ENCODE peak calls at places on chromosome 4, in eight cellular contexts. N, E, S, H, Y, P, F and R are unnamed samples.

GRCh38 chr4:27094785-27095184 is 234.1 kb downstream of the STIM2 start:
- DNase-seq in N (no peak), E (no peak), S (no peak), H (no peak), Y (no peak), P (peak), F (no peak), R (no peak)

GRCh38 chr4:181971411-181971810 is 271.8 kb upstream of the TENM3 start:
- DNase-seq in N (no peak), E (no peak), S (no peak), H (no peak), Y (no peak), P (no peak), F (no peak), R (peak)

GRCh38 chr4:30537462-30537861 is 182.7 kb upstream of the PCDH7 start:
- DNase-seq in N (no peak), E (no peak), S (no peak), H (no peak), Y (peak), P (no peak), F (no peak), R (peak)

GRCh38 chr4:176376032-176376614 is 56.4 kb downstream of the SPCS3 start:
- DNase-seq in N (no peak), E (no peak), S (no peak), H (peak), Y (no peak), P (no peak), F (no peak), R (no peak)

GRCh38 chr4:144894525-144894924 is 203.5 kb downstream of the ANAPC10 start:
- DNase-seq in N (no peak), E (peak), S (no peak), H (no peak), Y (peak), P (no peak), F (no peak), R (peak)

GRCh38 chr4:109011241-109012031 is 248.6 kb upstream of the ETNPPL start:
- DNase-seq in N (no peak), E (no peak), S (no peak), H (no peak), Y (peak), P (no peak), F (no peak), R (no peak)

GRCh38 chr4:102430511-102430910 is 70.6 kb upstream of the NFKB1 start:
- DNase-seq in N (no peak), E (no peak), S (no peak), H (peak), Y (no peak), P (no peak), F (no peak), R (peak)

GRCh38 chr4:169103966-169104412 is 93.9 kb upstream of the CBR4 start:
- DNase-seq in N (no peak), E (no peak), S (no peak), H (peak), Y (no peak), P (peak), F (no peak), R (peak)

GRCh38 chr4:137420901-137421384 is 111.4 kb downstream of the PCDH18 start:
- DNase-seq in N (no peak), E (no peak), S (no peak), H (no peak), Y (no peak), P (no peak), F (no peak), R (no peak)

GRCh38 chr4:89558147-89558546 is 250.5 kb upstream of the GPRIN3 start:
- DNase-seq in N (no peak), E (no peak), S (no peak), H (no peak), Y (no peak), P (no peak), F (no peak), R (peak)

GRCh38 chr4:154132406-154132805 is 343.5 kb upstream of the SFRP2 start:
- DNase-seq in N (no peak), E (no peak), S (no peak), H (no peak), Y (no peak), P (no peak), F (no peak), R (no peak)

GRCh38 chr4:2320152-2320551 is 58.2 kb upstream of the MXD4 start:
- DNase-seq in N (no peak), E (no peak), S (no peak), H (no peak), Y (no peak), P (no peak), F (no peak), R (no peak)

GRCh38 chr4:183468210-183469095 is 24.0 kb downstream of the CDKN2AIP start:
- DNase-seq in N (no peak), E (no peak), S (no peak), H (no peak), Y (no peak), P (no peak), F (no peak), R (peak)

GRCh38 chr4:138192113-138192512 is 50.0 kb downstream of the SLC7A11 start:
- DNase-seq in N (no peak), E (no peak), S (no peak), H (no peak), Y (no peak), P (no peak), F (no peak), R (peak)

GRCh38 chr4:74114234-74114633 is 15.2 kb upstream of the CXCL2 start:
- DNase-seq in N (no peak), E (no peak), S (no peak), H (no peak), Y (peak), P (no peak), F (no peak), R (peak)

GRCh38 chr4:48103483-48104139 is 30.4 kb downstream of the TXK start:
- DNase-seq in N (no peak), E (no peak), S (no peak), H (no peak), Y (no peak), P (no peak), F (no peak), R (peak)

GRCh38 chr4:13912436-13912835 is 284.9 kb upstream of the BOD1L1 start:
- DNase-seq in N (no peak), E (no peak), S (no peak), H (no peak), Y (no peak), P (no peak), F (no peak), R (no peak)

GRCh38 chr4:3372933-3373465 is 68.8 kb upstream of the HGFAC start:
- DNase-seq in N (no peak), E (peak), S (peak), H (no peak), Y (no peak), P (no peak), F (no peak), R (no peak)

GRCh38 chr4:142925161-142925560 is 79.1 kb upstream of the INPP4B start:
- DNase-seq in N (no peak), E (no peak), S (no peak), H (no peak), Y (peak), P (no peak), F (no peak), R (no peak)

GRCh38 chr4:962231-963208 is 10.8 kb downstream of the DGKQ start:
- DNase-seq in N (no peak), E (no peak), S (peak), H (no peak), Y (no peak), P (peak), F (no peak), R (no peak)

GRCh38 chr4:87783781-87784180 is 15.6 kb upstream of the IBSP start:
- DNase-seq in N (no peak), E (no peak), S (no peak), H (no peak), Y (peak), P (no peak), F (no peak), R (no peak)

GRCh38 chr4:145976680-145977079 is 38.1 kb upstream of the ZNF827 start:
- DNase-seq in N (no peak), E (no peak), S (no peak), H (no peak), Y (no peak), P (no peak), F (no peak), R (no peak)

GRCh38 chr4:16721618-16722291 is 176.7 kb downstream of the LDB2 start:
- DNase-seq in N (no peak), E (no peak), S (no peak), H (no peak), Y (peak), P (no peak), F (no peak), R (no peak)

GRCh38 chr4:175536852-175537453 is 275.1 kb downstream of the GPM6A start:
- DNase-seq in N (no peak), E (no peak), S (no peak), H (peak), Y (peak), P (peak), F (no peak), R (peak)

GRCh38 chr4:87982446-87982845 is 6.9 kb downstream of the SPP1 start:
- DNase-seq in N (no peak), E (no peak), S (no peak), H (no peak), Y (peak), P (no peak), F (no peak), R (no peak)

GRCh38 chr4:185381794-185382193 is 13.9 kb downstream of the LRP2BP start:
- DNase-seq in N (no peak), E (no peak), S (no peak), H (no peak), Y (no peak), P (no peak), F (no peak), R (peak)